ENCODE peak calls at places on chromosomes 2 and 18, in eight cellular contexts. A is RCC 7860; Q is activated CD4-positive, alpha-beta T cell treated with anti-CD3 and anti-CD28 coated beads for 36 hours; O is amniotic stem cell; R is fibroblast of gingiva; X is posterior cingulate gyrus; N is AG09309; Y is H7. D is an unnamed sample.

GRCh38 chr2:139162456-139162855 is 382.3 kb upstream of the NXPH2 start:
- DNase-seq in A (no peak), Q (no peak), O (no peak), R (no peak), X (no peak), N (no peak), Y (no peak), D (no peak)

GRCh38 chr2:142395294-142395693 is 264.5 kb upstream of the LRP1B start:
- DNase-seq in A (no peak), Q (no peak), O (no peak), R (no peak), X (no peak), N (no peak), Y (no peak), D (no peak)

GRCh38 chr18:3723554-3723953 is 273.6 kb downstream of the TGIF1 start:
- DNase-seq in A (no peak), Q (no peak), O (no peak), R (no peak), X (no peak), N (no peak), Y (no peak), D (no peak)

GRCh38 chr2:177758591-177759371 is 313.8 kb downstream of the PDE11A start:
- DNase-seq in A (no peak), Q (peak; percentile 16), O (no peak), R (peak; percentile 23), X (peak; percentile 44), N (no peak), Y (peak; percentile 13), D (peak; percentile 4)

GRCh38 chr2:27093430-27094352 is 7.1 kb downstream of the KHK start:
- DNase-seq in A (no peak), Q (no peak), O (no peak), R (no peak), X (no peak), N (no peak), Y (peak; percentile 31), D (no peak)

GRCh38 chr2:15749460-15750432 is 158.1 kb downstream of the DDX1 start:
- DNase-seq in A (no peak), Q (no peak), O (no peak), R (no peak), X (no peak), N (no peak), Y (no peak), D (no peak)

GRCh38 chr2:86368181-86368824 is 30.9 kb upstream of the REEP1 start:
- DNase-seq in A (no peak), Q (peak; percentile 65), O (no peak), R (no peak), X (peak; percentile 43), N (no peak), Y (peak; percentile 78), D (peak; percentile 48)

GRCh38 chr2:138787053-138787666 is 7.0 kb upstream of the NXPH2 start:
- DNase-seq in A (peak; percentile 34), Q (no peak), O (peak; percentile 12), R (peak; percentile 14), X (no peak), N (peak; percentile 5), Y (peak; percentile 16), D (peak; percentile 22)

GRCh38 chr2:77016481-77016880 is 505.7 kb downstream of the LRRTM4 start:
- DNase-seq in A (no peak), Q (no peak), O (no peak), R (no peak), X (no peak), N (no peak), Y (no peak), D (no peak)

GRCh38 chr18:3595282-3596273 is 145.6 kb downstream of the TGIF1 start:
- DNase-seq in A (peak; percentile 96), Q (peak; percentile 56), O (peak; percentile 63), R (peak; percentile 84), X (no peak), N (peak; percentile 92), Y (no peak), D (peak; percentile 57)

GRCh38 chr2:48412409-48413259 is 117.3 kb upstream of the STON1 start:
- DNase-seq in A (no peak), Q (no peak), O (no peak), R (peak; percentile 15), X (no peak), N (no peak), Y (no peak), D (no peak)

GRCh38 chr2:240462073-240462703 is 26.7 kb downstream of the GPC1 start:
- DNase-seq in A (no peak), Q (peak; percentile 3), O (no peak), R (no peak), X (peak; percentile 8), N (no peak), Y (no peak), D (no peak)

GRCh38 chr2:191844706-191845105 is 2.2 kb downstream of the CAVIN2 start:
- DNase-seq in A (no peak), Q (no peak), O (no peak), R (no peak), X (no peak), N (no peak), Y (no peak), D (no peak)

GRCh38 chr2:240396623-240397541 is 38.6 kb upstream of the GPC1 start:
- DNase-seq in A (no peak), Q (peak; percentile 2), O (no peak), R (no peak), X (no peak), N (no peak), Y (peak; percentile 39), D (no peak)

GRCh38 chr2:186135697-186136096 is 350.4 kb upstream of the ZC3H15 start:
- DNase-seq in A (no peak), Q (no peak), O (no peak), R (no peak), X (no peak), N (peak; percentile 25), Y (no peak), D (no peak)

GRCh38 chr2:70643715-70644114 is 90.1 kb upstream of the TGFA start:
- DNase-seq in A (peak; percentile 28), Q (peak; percentile 68), O (no peak), R (no peak), X (no peak), N (no peak), Y (peak; percentile 66), D (peak; percentile 53)

GRCh38 chr2:231535961-231536360 is 5.7 kb upstream of the NMUR1 start:
- DNase-seq in A (no peak), Q (no peak), O (no peak), R (no peak), X (no peak), N (no peak), Y (no peak), D (no peak)

GRCh38 chr2:221166283-221166682 is 405.8 kb downstream of the EPHA4 start:
- DNase-seq in A (no peak), Q (no peak), O (no peak), R (peak; percentile 71), X (no peak), N (peak; percentile 27), Y (no peak), D (no peak)

GRCh38 chr2:226050822-226051221 is 651.3 kb downstream of the NYAP2 start:
- DNase-seq in A (no peak), Q (no peak), O (no peak), R (no peak), X (no peak), N (no peak), Y (no peak), D (no peak)

GRCh38 chr18:22488554-22488953 is 70.8 kb upstream of the CTAGE1 start:
- DNase-seq in A (no peak), Q (no peak), O (no peak), R (no peak), X (no peak), N (no peak), Y (no peak), D (no peak)

GRCh38 chr2:233544079-233544690 is 22.4 kb downstream of the USP40 start:
- DNase-seq in A (peak; percentile 75), Q (no peak), O (no peak), R (no peak), X (no peak), N (no peak), Y (no peak), D (no peak)

GRCh38 chr2:85761-86160 is 39.5 kb upstream of the FAM110C start:
- DNase-seq in A (no peak), Q (no peak), O (no peak), R (no peak), X (no peak), N (no peak), Y (no peak), D (no peak)

GRCh38 chr2:149315461-149315860 is 14.9 kb upstream of the LYPD6 start:
- DNase-seq in A (no peak), Q (no peak), O (no peak), R (no peak), X (no peak), N (no peak), Y (no peak), D (no peak)

GRCh38 chr18:8337216-8337615 is 272.0 kb upstream of the RAB12 start:
- DNase-seq in A (no peak), Q (no peak), O (no peak), R (no peak), X (no peak), N (no peak), Y (no peak), D (no peak)

GRCh38 chr2:70086278-70086837 is 919 bp upstream of the PCBP1 start:
- DNase-seq in A (no peak), Q (peak; percentile 86), O (peak; percentile 52), R (peak; percentile 91), X (peak; percentile 74), N (no peak), Y (no peak), D (peak; percentile 85)

GRCh38 chr18:1505856-1506255 is 601.2 kb downstream of the ADCYAP1 start:
- DNase-seq in A (no peak), Q (no peak), O (no peak), R (no peak), X (no peak), N (no peak), Y (peak; percentile 16), D (no peak)

GRCh38 chr2:3179208-3179607 is 198.4 kb downstream of the EIPR1 start:
- DNase-seq in A (no peak), Q (peak; percentile 66), O (no peak), R (no peak), X (no peak), N (no peak), Y (peak; percentile 92), D (peak; percentile 47)

GRCh38 chr18:57943723-57944122 is 100.3 kb upstream of the NEDD4L start:
- DNase-seq in A (no peak), Q (no peak), O (no peak), R (peak; percentile 32), X (no peak), N (no peak), Y (no peak), D (no peak)

GRCh38 chr2:187174582-187174981 is 273.5 kb downstream of the CALCRL start:
- DNase-seq in A (no peak), Q (no peak), O (no peak), R (no peak), X (no peak), N (no peak), Y (no peak), D (no peak)